ENCODE peak calls at places on chromosomes 16 and 17, in nine cellular contexts. A, G, U, W, H, Z, J, C and O are unnamed samples.

GRCh38 chr16:31147574-31147973 is 2.3 kb downstream of the PRSS36 start:
- DNase-seq in A (no peak), G (no peak), U (no peak), W (no peak), H (no peak), Z (no peak), J (no peak), C (no peak), O (no peak)

GRCh38 chr16:65547799-65548446 is 426.1 kb upstream of the CDH11 start:
- DNase-seq in A (no peak), G (peak), U (no peak), W (no peak), H (no peak), Z (no peak), J (no peak), C (no peak), O (no peak)

GRCh38 chr17:79749156-79749815 is 18.5 kb downstream of the ENPP7 start:
- DNase-seq in A (no peak), G (peak), U (no peak), W (no peak), H (no peak), Z (no peak), J (no peak), C (no peak), O (no peak)

GRCh38 chr16:69903851-69904250 is 47.3 kb upstream of the CLEC18A start:
- DNase-seq in A (no peak), G (no peak), U (no peak), W (no peak), H (no peak), Z (no peak), J (no peak), C (no peak), O (no peak)

GRCh38 chr16:83996481-83997252 is 28.6 kb downstream of the NECAB2 start:
- DNase-seq in A (no peak), G (no peak), U (peak), W (no peak), H (no peak), Z (no peak), J (no peak), C (no peak), O (no peak)

GRCh38 chr17:6462692-6463091 is 18.4 kb downstream of the PIMREG start:
- DNase-seq in A (no peak), G (no peak), U (no peak), W (no peak), H (no peak), Z (no peak), J (no peak), C (no peak), O (no peak)

GRCh38 chr17:82300228-82300627 is 17.2 kb downstream of the CD7 start:
- DNase-seq in A (no peak), G (no peak), U (no peak), W (no peak), H (no peak), Z (no peak), J (no peak), C (no peak), O (no peak)

GRCh38 chr16:89845417-89845816 is 17.1 kb downstream of the SPIRE2 start:
- DNase-seq in A (no peak), G (no peak), U (no peak), W (peak), H (no peak), Z (no peak), J (no peak), C (no peak), O (no peak)

GRCh38 chr17:78130439-78131101 is at the start of gene TMC8:
- DNase-seq in A (peak), G (no peak), U (no peak), W (peak), H (peak), Z (peak), J (no peak), C (no peak), O (no peak)

GRCh38 chr17:45234641-45235040 is 13.0 kb downstream of the FMNL1 start:
- DNase-seq in A (no peak), G (no peak), U (no peak), W (peak), H (no peak), Z (peak), J (peak), C (no peak), O (no peak)

GRCh38 chr17:13931752-13932477 is 137.4 kb upstream of the COX10 start:
- DNase-seq in A (no peak), G (peak), U (no peak), W (peak), H (peak), Z (no peak), J (no peak), C (no peak), O (no peak)

GRCh38 chr16:84324439-84325262 is 30.0 kb downstream of the WFDC1 start:
- DNase-seq in A (no peak), G (no peak), U (no peak), W (no peak), H (no peak), Z (no peak), J (no peak), C (no peak), O (no peak)

GRCh38 chr16:78269251-78269650 is 169.8 kb downstream of the WWOX start:
- DNase-seq in A (no peak), G (no peak), U (no peak), W (no peak), H (no peak), Z (no peak), J (no peak), C (no peak), O (no peak)

GRCh38 chr17:42135664-42136653 is 13.4 kb downstream of the HSPB9 start:
- DNase-seq in A (no peak), G (peak), U (peak), W (peak), H (no peak), Z (no peak), J (peak), C (no peak), O (no peak)

GRCh38 chr16:1527836-1528811 is 5.3 kb upstream of the TMEM204 start:
- DNase-seq in A (no peak), G (peak), U (no peak), W (no peak), H (no peak), Z (no peak), J (peak), C (no peak), O (no peak)

GRCh38 chr16:27449434-27450188 is 47.6 kb downstream of the IL21R start:
- DNase-seq in A (peak), G (no peak), U (no peak), W (peak), H (peak), Z (peak), J (no peak), C (no peak), O (no peak)

GRCh38 chr17:21549107-21549687 is 143.1 kb upstream of the KCNJ18 start:
- DNase-seq in A (no peak), G (no peak), U (no peak), W (peak), H (no peak), Z (no peak), J (no peak), C (no peak), O (no peak)

GRCh38 chr17:17455173-17455572 is 21.6 kb upstream of the MED9 start:
- DNase-seq in A (no peak), G (no peak), U (no peak), W (no peak), H (no peak), Z (no peak), J (no peak), C (no peak), O (no peak)

GRCh38 chr17:17052462-17053221 is 10.4 kb downstream of the MPRIP start:
- DNase-seq in A (no peak), G (no peak), U (no peak), W (no peak), H (no peak), Z (no peak), J (no peak), C (no peak), O (no peak)

GRCh38 chr17:63665527-63666214 is 34.3 kb downstream of the LIMD2 start:
- DNase-seq in A (no peak), G (no peak), U (no peak), W (peak), H (peak), Z (no peak), J (no peak), C (no peak), O (no peak)

GRCh38 chr16:12087901-12088364 is 111.4 kb downstream of the SNX29 start:
- DNase-seq in A (no peak), G (no peak), U (no peak), W (peak), H (no peak), Z (no peak), J (no peak), C (no peak), O (no peak)

GRCh38 chr17:71633391-71633849 is 487.4 kb upstream of the SOX9 start:
- DNase-seq in A (no peak), G (peak), U (peak), W (no peak), H (no peak), Z (no peak), J (no peak), C (no peak), O (no peak)

GRCh38 chr16:72013888-72014538 is 5.5 kb downstream of the DHODH start:
- DNase-seq in A (no peak), G (peak), U (no peak), W (no peak), H (no peak), Z (no peak), J (peak), C (no peak), O (no peak)

GRCh38 chr17:12637015-12637414 is 28.7 kb upstream of the MYOCD start:
- DNase-seq in A (no peak), G (peak), U (peak), W (no peak), H (no peak), Z (no peak), J (no peak), C (no peak), O (no peak)

GRCh38 chr17:50221500-50222480 is 20.4 kb upstream of the COL1A1 start:
- DNase-seq in A (no peak), G (peak), U (no peak), W (no peak), H (no peak), Z (no peak), J (no peak), C (no peak), O (no peak)

GRCh38 chr16:24577167-24577566 is 37.8 kb downstream of the RBBP6 start:
- DNase-seq in A (no peak), G (no peak), U (no peak), W (no peak), H (no peak), Z (no peak), J (no peak), C (no peak), O (no peak)

GRCh38 chr16:23382279-23382678 is 70.7 kb downstream of the COG7 start:
- DNase-seq in A (no peak), G (no peak), U (no peak), W (no peak), H (no peak), Z (no peak), J (no peak), C (no peak), O (no peak)

GRCh38 chr17:12839042-12839441 is 49.7 kb downstream of the ARHGAP44 start:
- DNase-seq in A (no peak), G (no peak), U (no peak), W (no peak), H (no peak), Z (no peak), J (no peak), C (no peak), O (no peak)

GRCh38 chr16:65376601-65377000 is 254.7 kb upstream of the CDH11 start:
- DNase-seq in A (no peak), G (no peak), U (no peak), W (no peak), H (no peak), Z (no peak), J (no peak), C (no peak), O (no peak)

GRCh38 chr16:30923554-30924085 is at the start of gene FBXL19:
- DNase-seq in A (no peak), G (no peak), U (no peak), W (no peak), H (no peak), Z (no peak), J (no peak), C (no peak), O (no peak)

GRCh38 chr17:19010729-19011505 is 6.4 kb upstream of the FAM83G start:
- DNase-seq in A (no peak), G (no peak), U (peak), W (no peak), H (no peak), Z (no peak), J (no peak), C (no peak), O (no peak)

GRCh38 chr16:24995469-24995868 is 19.7 kb downstream of the ARHGAP17 start:
- DNase-seq in A (no peak), G (no peak), U (no peak), W (no peak), H (no peak), Z (no peak), J (no peak), C (no peak), O (no peak)

GRCh38 chr16:2015117-2015946 is 4.3 kb upstream of the NPW start:
- DNase-seq in A (no peak), G (peak), U (no peak), W (no peak), H (no peak), Z (no peak), J (no peak), C (no peak), O (no peak)